ENCODE peak calls at places on chromosomes 6 and 20, in nine cellular contexts. U is iPS-NIHi11; X is kidney tubule cell; H is HuH-7; L is iPS DF 19.7; B is naive thymus-derived CD8-positive, alpha-beta T cell; C is pons; S is NCI-H1105; Z is stimulated activated CD4-positive, alpha-beta T cell treated with anti-CD3 and anti-CD28 coated beads, Interleukin-12 subunit alpha, Interleukin-12 subunit beta, amount 100 ng/mL, for 4 hours. O is an unnamed sample.

GRCh38 chr6:4522453-4522852 is 253.8 kb upstream of the CDYL start:
- DNase-seq in H (no peak), Z (no peak), X (no peak), L (no peak), S (no peak), U (no peak), C (peak), B (no peak), O (no peak)

GRCh38 chr20:40497781-40498691 is 191.0 kb downstream of the MAFB start:
- DNase-seq in S (no peak), U (no peak), X (no peak), C (peak), Z (no peak), H (no peak), L (no peak), B (no peak), O (no peak)

GRCh38 chr6:108874470-108875160 is 26.4 kb downstream of the ARMC2 start:
- DNase-seq in L (no peak), U (no peak), C (no peak), X (no peak), B (no peak), Z (peak), H (no peak), S (no peak), O (no peak)

GRCh38 chr6:70210462-70210861 is 92.4 kb downstream of the COL9A1 start:
- DNase-seq in B (no peak), L (no peak), X (no peak), S (no peak), H (no peak), U (peak), C (no peak), Z (no peak), O (no peak)

GRCh38 chr20:18042211-18042610 is 15.5 kb downstream of the OVOL2 start:
- DNase-seq in B (no peak), H (no peak), Z (no peak), X (no peak), C (no peak), U (no peak), L (no peak), S (no peak), O (no peak)

GRCh38 chr6:150081702-150082101 is 12.8 kb upstream of the ULBP3 start:
- DNase-seq in H (no peak), B (no peak), X (no peak), Z (no peak), L (no peak), U (no peak), S (no peak), C (no peak), O (no peak)

GRCh38 chr6:82553863-82554531 is 190.4 kb downstream of the TPBG start:
- DNase-seq in B (no peak), L (no peak), H (no peak), U (no peak), C (no peak), Z (no peak), X (no peak), S (no peak), O (no peak)

GRCh38 chr20:58349586-58349985 is 39.4 kb upstream of the VAPB start:
- DNase-seq in U (no peak), H (no peak), X (peak), C (no peak), Z (no peak), L (no peak), S (no peak), B (no peak), O (no peak)

GRCh38 chr20:61950631-61951010 is 115.1 kb downstream of the TAF4 start:
- DNase-seq in L (no peak), B (peak), C (no peak), U (no peak), S (no peak), H (no peak), Z (no peak), X (no peak), O (no peak)

GRCh38 chr6:170292778-170293164 is 1.9 kb upstream of the DLL1 start:
- DNase-seq in S (peak), U (no peak), Z (no peak), L (no peak), X (no peak), C (peak), H (peak), B (no peak), O (no peak)

GRCh38 chr6:26045939-26046368 is 41.3 kb upstream of the HFE start:
- DNase-seq in X (peak), U (no peak), H (no peak), S (no peak), C (no peak), B (no peak), L (no peak), Z (no peak), O (no peak)

GRCh38 chr6:40759259-40759658 is 172.1 kb upstream of the LRFN2 start:
- DNase-seq in H (no peak), C (no peak), B (no peak), X (no peak), U (no peak), S (no peak), Z (no peak), L (no peak), O (no peak)

GRCh38 chr6:158405933-158406332 is 93.7 kb downstream of the TULP4 start:
- DNase-seq in X (no peak), C (no peak), L (no peak), H (no peak), Z (no peak), B (no peak), S (peak), U (no peak), O (no peak)

GRCh38 chr20:54680872-54681297 is 205.5 kb downstream of the DOK5 start:
- DNase-seq in C (peak), X (peak), B (no peak), H (peak), Z (no peak), S (no peak), U (peak), L (no peak), O (no peak)

GRCh38 chr6:121434037-121434770 is 1.2 kb upstream of the GJA1 start:
- DNase-seq in C (no peak), B (no peak), X (no peak), H (no peak), L (no peak), S (no peak), U (no peak), Z (no peak), O (no peak)

GRCh38 chr6:84635081-84635745 is 129.2 kb downstream of the TBX18 start:
- DNase-seq in H (no peak), Z (no peak), B (no peak), U (no peak), L (no peak), C (no peak), X (peak), S (no peak), O (no peak)

GRCh38 chr20:23340524-23340923 is 10.1 kb upstream of the NXT1 start:
- DNase-seq in Z (no peak), C (peak), X (peak), H (peak), B (no peak), S (peak), L (no peak), U (peak), O (no peak)

GRCh38 chr6:87683890-87684289 is 18.1 kb downstream of the AKIRIN2 start:
- DNase-seq in X (no peak), L (no peak), Z (no peak), C (no peak), U (no peak), B (no peak), H (no peak), S (no peak), O (no peak)

GRCh38 chr6:149061933-149062332 is 255.6 kb upstream of the TAB2 start:
- DNase-seq in X (no peak), U (no peak), C (no peak), L (no peak), B (no peak), S (no peak), H (no peak), Z (no peak), O (no peak)

GRCh38 chr6:113969888-113970807 is 800 bp downstream of the HDAC2 start:
- DNase-seq in C (peak), L (peak), H (peak), U (peak), X (peak), B (peak), Z (peak), S (peak), O (peak)

GRCh38 chr6:43143235-43144124 is 27.6 kb upstream of the SRF start:
- DNase-seq in X (peak), U (peak), H (peak), C (peak), S (peak), Z (peak), L (peak), B (peak), O (peak)

GRCh38 chr20:63273635-63274380 is 1.2 kb downstream of the ARFGAP1 start:
- DNase-seq in Z (no peak), L (no peak), H (no peak), S (no peak), U (no peak), C (no peak), X (peak), B (no peak), O (no peak)

GRCh38 chr20:59455392-59456341 is 148.7 kb upstream of the PHACTR3 start:
- DNase-seq in C (peak), X (peak), S (peak), L (no peak), B (no peak), H (peak), U (peak), Z (no peak), O (no peak)

GRCh38 chr6:1311400-1312192 is at the start of gene FOXQ1:
- DNase-seq in L (no peak), H (peak), X (peak), Z (no peak), B (no peak), C (no peak), U (peak), S (peak), O (no peak)

GRCh38 chr6:31033075-31033474 is 22.8 kb downstream of the MUC22 start:
- DNase-seq in Z (no peak), X (no peak), H (no peak), S (no peak), U (no peak), C (no peak), B (no peak), L (no peak), O (no peak)

GRCh38 chr20:19815553-19815991 is 57.5 kb downstream of the RIN2 start:
- DNase-seq in U (peak), X (peak), H (no peak), Z (no peak), S (no peak), C (peak), B (no peak), L (no peak), O (no peak)

GRCh38 chr20:32535953-32536823 is 48.9 kb downstream of the NOL4L start:
- DNase-seq in C (peak), B (peak), H (peak), X (peak), U (peak), S (peak), Z (peak), L (peak), O (peak)

GRCh38 chr6:26125015-26125690 is 37.9 kb downstream of the HFE start:
- DNase-seq in U (no peak), B (peak), C (no peak), L (no peak), Z (no peak), X (peak), S (no peak), H (no peak), O (peak)

GRCh38 chr6:49852975-49853374 is 13.4 kb downstream of the CRISP1 start:
- DNase-seq in B (no peak), U (no peak), X (no peak), S (no peak), H (no peak), C (no peak), Z (no peak), L (no peak), O (no peak)

GRCh38 chr6:35297541-35298481 is at the start of gene DEF6:
- DNase-seq in S (peak), C (peak), U (peak), Z (peak), L (peak), H (peak), X (peak), B (peak), O (peak)

GRCh38 chr6:43391448-43392031 is 22.1 kb upstream of the ZNF318 start:
- DNase-seq in S (no peak), Z (peak), B (peak), L (no peak), C (no peak), U (no peak), H (no peak), X (no peak), O (peak)

GRCh38 chr6:88376759-88377387 is 210.7 kb upstream of the CNR1 start:
- DNase-seq in L (no peak), B (no peak), H (no peak), S (no peak), U (no peak), C (no peak), X (peak), Z (no peak), O (no peak)

GRCh38 chr6:16683524-16684194 is 77.6 kb downstream of the ATXN1 start:
- DNase-seq in H (no peak), C (no peak), L (no peak), U (no peak), B (no peak), S (no peak), X (peak), Z (no peak), O (no peak)

GRCh38 chr6:151023346-151023745 is 157.8 kb downstream of the MTHFD1L start:
- DNase-seq in Z (no peak), L (no peak), S (no peak), X (no peak), U (no peak), H (no peak), B (no peak), C (no peak), O (no peak)

GRCh38 chr20:32385541-32385940 is 27.4 kb downstream of the ASXL1 start:
- DNase-seq in S (no peak), U (no peak), C (no peak), H (no peak), X (no peak), B (no peak), L (no peak), Z (no peak), O (no peak)

GRCh38 chr6:159608961-159609673 is 83.9 kb downstream of the SOD2 start:
- DNase-seq in Z (no peak), S (no peak), X (peak), H (peak), B (no peak), C (no peak), L (peak), U (peak), O (no peak)

O was measured in T-helper 9 cell.